ENCODE peak calls at places on chromosomes 6 and 20, in eight cellular contexts. F is tibial artery, L is breast epithelium, T is osteoblast, S is stomach, R is HepG2, H is Peyer's patch, Y is GM23248. N is an unnamed sample.

GRCh38 chr6:150537893-150538292 is 61.8 kb upstream of the PLEKHG1 start:
- DNase-seq in F (peak; percentile 50), L (peak; percentile 18), T (no peak), S (no peak), R (no peak), H (no peak), Y (no peak), N (no peak)

GRCh38 chr6:43278524-43279078 is 19.5 kb upstream of the SLC22A7 start:
- DNase-seq in F (no peak), L (no peak), T (peak; percentile 98), S (no peak), R (peak; percentile 81), H (peak; percentile 82), Y (peak; percentile 68), N (peak; percentile 98)

GRCh38 chr6:89323461-89324098 is 8.5 kb upstream of the GABRR2 start:
- DNase-seq in F (no peak), L (no peak), T (no peak), S (no peak), R (no peak), H (no peak), Y (peak; percentile 12), N (no peak)

GRCh38 chr6:20444786-20445271 is 43.1 kb downstream of the E2F3 start:
- DNase-seq in F (no peak), L (no peak), T (no peak), S (no peak), R (no peak), H (no peak), Y (peak; percentile 71), N (no peak)

GRCh38 chr20:325889-326644 is 715 bp downstream of the SOX12 start:
- DNase-seq in F (peak; percentile 64), L (peak; percentile 69), T (peak; percentile 95), S (peak; percentile 60), R (peak; percentile 63), H (peak; percentile 80), Y (peak; percentile 84), N (peak; percentile 34)

GRCh38 chr20:36097751-36098151 is 56.8 kb upstream of the EPB41L1 start:
- DNase-seq in F (no peak), L (no peak), T (no peak), S (peak; percentile 53), R (no peak), H (no peak), Y (no peak), N (no peak)

GRCh38 chr6:14231071-14231483 is 113.5 kb downstream of the CD83 start:
- DNase-seq in F (no peak), L (no peak), T (no peak), S (no peak), R (no peak), H (no peak), Y (no peak), N (no peak)

GRCh38 chr6:11685411-11686093 is 93.1 kb downstream of the ADTRP start:
- DNase-seq in F (no peak), L (no peak), T (no peak), S (no peak), R (peak; percentile 9), H (no peak), Y (peak; percentile 73), N (peak; percentile 56)

GRCh38 chr6:95601133-95601532 is 23.8 kb downstream of the MANEA start:
- DNase-seq in F (no peak), L (no peak), T (no peak), S (no peak), R (no peak), H (no peak), Y (no peak), N (no peak)

GRCh38 chr6:112232845-112233256 is 21.5 kb downstream of the LAMA4 start:
- DNase-seq in F (no peak), L (no peak), T (no peak), S (no peak), R (no peak), H (no peak), Y (peak; percentile 84), N (no peak)

GRCh38 chr20:46458891-46459750 is 52.7 kb upstream of the ELMO2 start:
- DNase-seq in F (no peak), L (peak; percentile 35), T (no peak), S (peak; percentile 68), R (no peak), H (peak; percentile 62), Y (no peak), N (peak; percentile 33)

GRCh38 chr20:50731930-50732690 is 730 bp downstream of the PARD6B start:
- DNase-seq in F (no peak), L (peak; percentile 26), T (peak; percentile 35), S (no peak), R (peak; percentile 60), H (no peak), Y (no peak), N (peak; percentile 31)

GRCh38 chr6:17585766-17586502 is 14.2 kb upstream of the FAM8A1 start:
- DNase-seq in F (no peak), L (no peak), T (no peak), S (no peak), R (peak; percentile 59), H (peak; percentile 65), Y (no peak), N (peak; percentile 87)

GRCh38 chr6:170095273-170095976 is 195.5 kb downstream of the DLL1 start:
- DNase-seq in F (peak; percentile 18), L (no peak), T (peak; percentile 68), S (peak; percentile 21), R (no peak), H (peak; percentile 37), Y (no peak), N (no peak)

GRCh38 chr20:14383326-14383725 is 45.9 kb upstream of the FLRT3 start:
- DNase-seq in F (no peak), L (no peak), T (no peak), S (no peak), R (no peak), H (no peak), Y (no peak), N (no peak)

GRCh38 chr6:15872252-15873103 is 209.7 kb upstream of the DTNBP1 start:
- DNase-seq in F (no peak), L (no peak), T (no peak), S (no peak), R (no peak), H (no peak), Y (peak; percentile 82), N (no peak)

GRCh38 chr6:135226537-135226936 is 45.4 kb downstream of the MYB start:
- DNase-seq in F (no peak), L (no peak), T (no peak), S (no peak), R (no peak), H (no peak), Y (no peak), N (no peak)

GRCh38 chr6:133855599-133855972 is 33.3 kb upstream of the TCF21 start:
- DNase-seq in F (no peak), L (no peak), T (peak; percentile 30), S (no peak), R (no peak), H (no peak), Y (no peak), N (no peak)

GRCh38 chr6:133855994-133856393 is 32.9 kb upstream of the TCF21 start:
- DNase-seq in F (no peak), L (no peak), T (no peak), S (no peak), R (no peak), H (no peak), Y (no peak), N (no peak)

GRCh38 chr6:133854167-133854632 is 34.7 kb upstream of the TCF21 start:
- DNase-seq in F (no peak), L (no peak), T (no peak), S (no peak), R (no peak), H (no peak), Y (no peak), N (no peak)

GRCh38 chr6:133856911-133857310 is 32.0 kb upstream of the TCF21 start:
- DNase-seq in F (no peak), L (no peak), T (no peak), S (no peak), R (no peak), H (no peak), Y (no peak), N (no peak)

DNA sequence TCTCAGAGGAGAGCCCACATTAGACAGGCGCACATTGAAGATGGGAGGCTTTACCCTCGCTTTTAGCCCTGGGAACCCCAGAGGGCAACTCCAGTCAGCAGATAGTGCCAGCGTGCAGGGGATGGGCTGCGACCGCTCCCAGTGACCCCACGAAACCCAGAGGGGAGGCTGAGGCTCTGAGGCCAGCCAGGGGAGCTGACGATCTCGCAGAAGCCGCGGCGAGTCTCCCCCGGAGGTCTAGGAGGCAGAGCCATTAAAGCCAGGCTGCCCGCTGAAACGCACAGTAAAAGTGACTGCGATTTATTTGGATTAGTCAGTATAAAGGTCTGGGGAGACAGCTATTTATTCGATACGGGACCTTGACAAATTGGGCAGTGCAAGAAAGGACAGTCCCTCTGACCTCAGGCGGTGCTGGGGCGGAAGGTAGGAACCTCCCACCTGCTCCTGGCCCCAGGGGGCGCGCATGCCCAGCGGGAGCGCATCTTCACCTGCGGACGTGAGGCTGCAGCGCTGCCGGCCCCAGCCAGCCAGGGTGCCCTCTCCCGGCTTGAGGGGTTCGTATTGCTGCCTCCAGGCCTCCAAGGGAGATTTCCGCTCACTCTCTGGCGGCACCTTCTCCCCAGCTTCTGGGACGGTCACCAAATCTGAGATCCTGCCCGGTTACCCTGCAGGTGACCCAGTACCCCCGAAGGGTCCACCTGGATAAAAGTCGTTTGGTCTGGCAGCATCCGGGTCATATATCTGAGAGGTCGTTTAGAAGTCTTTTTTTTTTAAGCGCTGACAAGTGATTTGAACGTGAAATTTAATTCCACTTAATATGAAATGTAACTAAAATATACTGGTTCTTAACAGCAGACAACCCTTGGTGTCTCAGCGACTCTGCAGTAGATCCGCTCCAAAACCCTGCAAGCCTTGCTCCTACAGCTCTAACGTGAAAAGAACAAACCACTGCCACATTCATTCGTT is 34.0 kb upstream of the TCF21 start:
- DNase-seq in F (no peak), L (no peak), T (peak; percentile 79), S (no peak), R (peak; percentile 20), H (peak; percentile 46), Y (peak; percentile 27), N (peak; percentile 10)
- H3K4me3 ChIP-seq in F (no peak overlapping the region), L (no peak overlapping the region), T (peak overlapping the region; percentile 49), S (no peak overlapping the region), R (peak overlapping the region; percentile 30), H (no peak overlapping the region), Y (no peak overlapping the region), N (no peak overlapping the region)

GRCh38 chr6:36495086-36495485 is 52.2 kb downstream of the STK38 start:
- DNase-seq in F (no peak), L (no peak), T (peak; percentile 31), S (no peak), R (no peak), H (no peak), Y (no peak), N (no peak)
- H3K36me3 ChIP-seq in F (peaks cover 76% of the 10 kb centered on the region), L (peaks cover 5% of the 10 kb centered on the region), T (peaks cover 49% of the 10 kb centered on the region), S (peaks cover 18% of the 10 kb centered on the region), R (peaks cover 36% of the 10 kb centered on the region), H (no peaks in the 10 kb centered on the region), Y (peaks cover 29% of the 10 kb centered on the region), N (peaks cover 15% of the 10 kb centered on the region)

DNA sequence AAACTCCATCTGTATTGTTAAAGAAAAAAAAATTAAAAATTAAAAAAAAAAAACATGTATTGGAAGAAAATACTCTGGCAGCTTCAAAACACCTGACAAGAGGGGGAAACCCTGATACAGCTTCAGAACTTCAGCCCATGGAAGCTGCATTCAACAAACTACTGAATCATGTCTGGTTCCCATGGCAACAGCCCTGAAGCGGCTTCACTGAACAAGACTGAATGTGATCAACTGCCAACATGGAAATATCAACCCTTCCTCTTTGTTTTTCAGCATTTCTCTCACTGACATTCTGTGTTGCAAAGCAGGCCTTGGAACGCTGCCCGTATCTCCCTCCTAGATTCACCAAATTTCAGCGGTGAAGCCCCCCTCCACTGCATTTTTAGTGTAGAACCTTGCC is 91.3 kb upstream of the SHLD1 start:
- DNase-seq in F (peak; percentile 88), L (peak; percentile 70), T (peak; percentile 45), S (peak; percentile 29), R (peak; percentile 71), H (peak; percentile 86), Y (peak; percentile 96), N (no peak)
- H3K27ac ChIP-seq in F (peak overlapping the region; percentile 46), L (peak overlapping the region; percentile 85), T (peak overlapping the region; percentile 79), S (no peak overlapping the region), R (no peak overlapping the region), H (peak overlapping the region; percentile 4), Y (peak overlapping the region; percentile 87), N (peak overlapping the region; percentile 83)

GRCh38 chr6:53335224-53335994 is 13.3 kb downstream of the ELOVL5 start:
- DNase-seq in F (no peak), L (no peak), T (no peak), S (peak; percentile 40), R (no peak), H (peak; percentile 95), Y (no peak), N (peak; percentile 52)
- H3K4me3 ChIP-seq in F (no peak overlapping the region), L (no peak overlapping the region), T (no peak overlapping the region), S (peak overlapping the region; percentile 4), R (no peak overlapping the region), H (peak overlapping the region; percentile 16), Y (no peak overlapping the region), N (no peak overlapping the region)